ENCODE peak calls at places on chromosomes 6 and 20, in eight cellular contexts. U, T, H, A, P, X, L and K are unnamed samples.

GRCh38 chr6:118509009-118509617 is 39.0 kb upstream of the PLN start:
- DNase-seq in U (peak), T (peak), H (no peak), A (peak), P (peak), X (no peak), L (peak), K (no peak)

GRCh38 chr6:49551126-49551865 is 828 bp downstream of the C6orf141 start:
- DNase-seq in U (no peak), T (no peak), H (peak), A (peak), P (peak), X (no peak), L (peak), K (peak)

GRCh38 chr20:23231561-23232218 is 118.9 kb upstream of the NXT1 start:
- DNase-seq in U (no peak), T (no peak), H (no peak), A (no peak), P (no peak), X (no peak), L (peak), K (no peak)

GRCh38 chr20:50445367-50446151 is 64.6 kb upstream of the PTPN1 start:
- DNase-seq in U (no peak), T (no peak), H (no peak), A (no peak), P (no peak), X (no peak), L (no peak), K (no peak)

GRCh38 chr6:13217206-13217905 is 111.0 kb downstream of the TBC1D7 start:
- DNase-seq in U (no peak), T (no peak), H (no peak), A (no peak), P (no peak), X (no peak), L (no peak), K (no peak)

GRCh38 chr6:10794239-10794638 is 44.1 kb downstream of the MAK start:
- DNase-seq in U (no peak), T (no peak), H (no peak), A (no peak), P (no peak), X (no peak), L (no peak), K (no peak)

GRCh38 chr6:32882879-32883250 is 28.9 kb downstream of the PSMB9 start:
- DNase-seq in U (no peak), T (no peak), H (no peak), A (no peak), P (no peak), X (no peak), L (peak), K (no peak)

GRCh38 chr20:58433759-58434158 is 44.7 kb downstream of the VAPB start:
- DNase-seq in U (no peak), T (peak), H (no peak), A (no peak), P (no peak), X (no peak), L (peak), K (no peak)

GRCh38 chr6:97195117-97195516 is 87.9 kb downstream of the MMS22L start:
- DNase-seq in U (no peak), T (no peak), H (no peak), A (no peak), P (no peak), X (no peak), L (peak), K (no peak)

GRCh38 chr6:164640946-164641345 is 668.5 kb downstream of the C6orf118 start:
- DNase-seq in U (no peak), T (no peak), H (no peak), A (no peak), P (no peak), X (no peak), L (no peak), K (no peak)

GRCh38 chr20:1934162-1934561 is 39.0 kb downstream of the SIRPA start:
- DNase-seq in U (no peak), T (peak), H (no peak), A (no peak), P (no peak), X (no peak), L (peak), K (no peak)

GRCh38 chr6:11012976-11013375 is 31.1 kb downstream of the ELOVL2 start:
- DNase-seq in U (no peak), T (no peak), H (no peak), A (no peak), P (no peak), X (no peak), L (no peak), K (no peak)

GRCh38 chr6:131867744-131868143 is 59.9 kb downstream of the ENPP1 start:
- DNase-seq in U (no peak), T (no peak), H (no peak), A (no peak), P (no peak), X (no peak), L (no peak), K (no peak)

GRCh38 chr20:61661025-61661424 is 404.7 kb downstream of the TAF4 start:
- DNase-seq in U (no peak), T (no peak), H (no peak), A (no peak), P (no peak), X (no peak), L (no peak), K (no peak)

GRCh38 chr20:51687071-51687470 is 81.1 kb downstream of the ATP9A start:
- DNase-seq in U (no peak), T (no peak), H (no peak), A (no peak), P (no peak), X (no peak), L (peak), K (no peak)

GRCh38 chr6:142761756-142762155 is 183.2 kb downstream of the HIVEP2 start:
- DNase-seq in U (no peak), T (no peak), H (no peak), A (no peak), P (no peak), X (no peak), L (no peak), K (no peak)

GRCh38 chr20:58213716-58214115 is 14.7 kb downstream of the ANKRD60 start:
- DNase-seq in U (no peak), T (no peak), H (no peak), A (no peak), P (no peak), X (no peak), L (no peak), K (no peak)

GRCh38 chr20:49413677-49414076 is 68.8 kb downstream of the KCNB1 start:
- DNase-seq in U (no peak), T (no peak), H (no peak), A (no peak), P (no peak), X (no peak), L (no peak), K (no peak)

GRCh38 chr20:58131581-58132142 is 96.8 kb downstream of the ANKRD60 start:
- DNase-seq in U (no peak), T (no peak), H (no peak), A (no peak), P (no peak), X (no peak), L (peak), K (no peak)

GRCh38 chr6:163816441-163816840 is 401.9 kb downstream of the QKI start:
- DNase-seq in U (no peak), T (no peak), H (no peak), A (no peak), P (no peak), X (no peak), L (no peak), K (no peak)

GRCh38 chr6:109369724-109370123 is 12.5 kb downstream of the CD164 start:
- DNase-seq in U (no peak), T (no peak), H (no peak), A (no peak), P (no peak), X (no peak), L (no peak), K (no peak)

GRCh38 chr6:132969188-132969587 is 154.8 kb downstream of the RPS12 start:
- DNase-seq in U (no peak), T (no peak), H (no peak), A (no peak), P (no peak), X (no peak), L (no peak), K (no peak)

GRCh38 chr6:17584241-17584803 is 15.8 kb upstream of the FAM8A1 start:
- DNase-seq in U (peak), T (peak), H (peak), A (peak), P (no peak), X (no peak), L (peak), K (peak)

GRCh38 chr6:161256390-161256789 is 17.5 kb downstream of the AGPAT4 start:
- DNase-seq in U (no peak), T (no peak), H (no peak), A (no peak), P (no peak), X (no peak), L (no peak), K (no peak)

GRCh38 chr6:143125896-143126573 is 65.3 kb downstream of the AIG1 start:
- DNase-seq in U (no peak), T (no peak), H (no peak), A (no peak), P (no peak), X (no peak), L (no peak), K (no peak)

GRCh38 chr20:36162272-36162966 is 7.9 kb downstream of the EPB41L1 start:
- DNase-seq in U (peak), T (no peak), H (no peak), A (no peak), P (no peak), X (no peak), L (no peak), K (no peak)

GRCh38 chr6:22041797-22042489 is 254.9 kb downstream of the PRL start:
- DNase-seq in U (no peak), T (peak), H (no peak), A (peak), P (no peak), X (no peak), L (no peak), K (no peak)

GRCh38 chr6:17305219-17306001 is 24.2 kb downstream of the RBM24 start:
- DNase-seq in U (no peak), T (no peak), H (no peak), A (no peak), P (no peak), X (no peak), L (no peak), K (no peak)

GRCh38 chr20:50110141-50111047 is 2.6 kb downstream of the UBE2V1 start:
- DNase-seq in U (no peak), T (no peak), H (peak), A (peak), P (no peak), X (peak), L (no peak), K (peak)

GRCh38 chr6:159061805-159062563 is 17.2 kb upstream of the TAGAP start:
- DNase-seq in U (no peak), T (no peak), H (no peak), A (peak), P (no peak), X (no peak), L (no peak), K (peak)

GRCh38 chr6:16818992-16819626 is 57.8 kb upstream of the ATXN1 start:
- DNase-seq in U (no peak), T (no peak), H (no peak), A (no peak), P (no peak), X (no peak), L (no peak), K (no peak)

DNA sequence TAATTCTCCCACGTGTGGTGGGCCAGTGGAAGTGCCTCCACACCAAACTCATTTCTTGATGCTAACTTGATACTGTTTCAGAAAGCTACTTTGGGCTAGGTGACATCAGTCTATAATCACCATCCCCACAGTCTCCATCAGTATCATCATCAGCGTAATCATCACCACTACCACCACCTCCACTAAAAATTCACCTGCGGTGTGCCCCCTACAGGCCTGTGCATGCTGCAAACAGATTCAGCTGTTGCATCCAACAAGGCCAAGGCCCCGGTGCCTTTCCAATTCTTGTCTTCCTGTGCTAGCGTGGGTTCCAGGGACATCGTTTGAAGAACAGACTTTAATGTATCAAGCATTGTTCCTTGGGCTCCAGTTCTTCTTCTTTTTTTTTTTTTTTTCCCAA is 201.3 kb upstream of the EXOC2 start:
- DNase-seq in U (no peak), T (no peak), H (no peak), A (no peak), P (no peak), X (no peak), L (peak), K (no peak)
- TF ChIP-seq CTCF in U (peak), T (peak), H (peak), A (no peak), P (peak), X (no peak), L (peak), K (peak)

GRCh38 chr6:50610562-50610961 is 102.8 kb upstream of the TFAP2D start:
- DNase-seq in U (peak), T (no peak), H (no peak), A (no peak), P (no peak), X (no peak), L (no peak), K (no peak)
- TF ChIP-seq CTCF in U (peak), T (no peak), H (no peak), A (no peak), P (no peak), X (no peak), L (no peak), K (peak)

GRCh38 chr6:126797981-126798380 is 320.5 kb upstream of the RSPO3 start:
- DNase-seq in U (no peak), T (no peak), H (no peak), A (no peak), P (no peak), X (no peak), L (no peak), K (no peak)
- TF ChIP-seq CTCF in U (no peak), T (no peak), H (no peak), A (no peak), P (no peak), X (no peak), L (no peak), K (no peak)

GRCh38 chr6:15642276-15642675 is 20.6 kb downstream of the DTNBP1 start:
- DNase-seq in U (no peak), T (no peak), H (no peak), A (no peak), P (no peak), X (no peak), L (peak), K (no peak)
- TF ChIP-seq CTCF in U (no peak), T (peak), H (no peak), A (no peak), P (no peak), X (no peak), L (no peak), K (peak)

GRCh38 chr6:113907107-113907506 is 50.0 kb downstream of the MARCKS start:
- DNase-seq in U (no peak), T (no peak), H (no peak), A (no peak), P (no peak), X (no peak), L (no peak), K (no peak)
- TF ChIP-seq CTCF in U (no peak), T (no peak), H (no peak), A (no peak), P (no peak), X (no peak), L (no peak), K (no peak)

DNA sequence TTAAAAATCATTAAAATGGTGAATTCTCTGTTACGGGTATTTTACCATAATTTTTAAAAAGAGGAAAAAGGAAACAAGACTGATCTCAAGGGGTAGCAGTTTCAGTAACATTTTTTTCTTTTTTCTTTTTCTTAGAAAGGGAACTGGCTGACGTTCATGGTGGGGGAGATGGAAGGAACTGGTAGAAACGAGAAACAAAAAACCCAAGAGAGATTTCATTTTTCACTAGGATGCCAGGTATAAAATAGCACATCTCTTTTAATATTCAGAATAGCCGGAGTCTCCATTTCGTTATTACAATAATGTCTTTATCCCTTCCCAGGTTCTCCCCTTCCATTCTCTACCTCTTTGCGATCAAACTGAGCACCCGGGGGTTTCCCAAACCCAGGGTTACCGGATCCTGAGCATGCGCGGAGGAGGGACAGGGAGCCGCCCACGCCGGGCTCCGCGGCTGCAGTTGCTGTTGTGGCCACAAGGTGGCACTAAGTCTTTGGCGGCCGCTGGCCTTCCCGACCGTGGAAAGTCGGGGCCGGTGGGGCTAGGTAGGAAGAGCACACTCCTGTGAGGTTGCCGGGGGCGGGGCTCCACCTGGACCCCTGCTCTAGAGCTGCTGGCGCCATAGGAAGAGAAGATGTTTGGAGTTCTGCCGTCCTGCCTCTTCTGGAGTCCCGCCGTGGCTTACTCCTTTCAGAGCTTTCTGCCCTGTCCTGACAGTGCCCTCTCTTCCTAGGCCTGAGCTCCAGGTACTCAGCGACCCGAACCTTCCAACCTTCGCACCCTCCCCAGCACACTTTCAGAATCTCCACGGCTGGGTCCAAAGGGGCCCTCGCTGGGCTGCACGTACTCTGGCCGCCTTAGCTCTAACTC is 146.8 kb downstream of the SH3BGRL2 start:
- DNase-seq in U (peak), T (peak), H (peak), A (peak), P (peak), X (peak), L (peak), K (peak)
- TF ChIP-seq CTCF in U (peak), T (peak), H (peak), A (peak), P (peak), X (peak), L (peak), K (peak)

DNA sequence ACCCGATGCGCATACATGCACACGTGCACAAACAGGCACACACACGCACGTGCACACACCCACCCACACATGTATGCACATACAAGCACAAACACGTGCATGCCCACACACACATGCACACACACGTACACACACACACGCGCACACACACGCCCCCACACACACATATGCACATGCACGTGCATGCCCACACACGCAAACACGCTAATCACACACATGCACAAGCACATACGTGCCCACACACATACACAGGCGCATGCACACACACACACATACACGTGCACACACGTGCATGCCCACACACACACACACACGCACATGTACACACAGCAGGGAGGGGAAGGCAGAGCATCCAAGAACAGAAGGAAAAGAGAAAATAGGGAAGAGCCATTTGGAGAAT is 26.8 kb upstream of the CHRNA4 start:
- DNase-seq in U (no peak), T (no peak), H (no peak), A (no peak), P (no peak), X (no peak), L (no peak), K (no peak)
- TF ChIP-seq CTCF in U (no peak), T (no peak), H (no peak), A (no peak), P (no peak), X (no peak), L (no peak), K (no peak)

GRCh38 chr6:31729515-31729978 is 448 bp upstream of the DDAH2 start:
- DNase-seq in U (peak), T (peak), H (peak), A (peak), P (peak), X (peak), L (peak), K (peak)
- TF ChIP-seq CTCF in U (no peak), T (peak), H (peak), A (no peak), P (peak), X (peak), L (no peak), K (peak)

GRCh38 chr6:27251672-27252251 is 4.3 kb downstream of the PRSS16 start:
- DNase-seq in U (peak), T (no peak), H (peak), A (peak), P (peak), X (peak), L (peak), K (peak)
- TF ChIP-seq CTCF in U (peak), T (peak), H (peak), A (peak), P (peak), X (peak), L (peak), K (peak)